ENCODE peak calls at places on chromosomes 6 and 20, in five cellular contexts. One of them, this sample, is unnamed. For H3K4me1 and H3K9me3, the result is how much of the 10 kb centered on the place peaks cover.

GRCh38 chr20:23142162-23143050 is 56.3 kb upstream of the CD93 start:
- DNase-seq in uterus: no peak
- DNase-seq in right lobe of liver: no peak
- DNase-seq in A549: no peak
- DNase-seq in left lung: peak
- DNase-seq in this sample: no peak

GRCh38 chr6:168823397-168824020 is 382.5 kb downstream of the SMOC2 start:
- DNase-seq in right lobe of liver: no peak
- DNase-seq in uterus: no peak
- DNase-seq in A549: no peak
- DNase-seq in left lung: no peak
- DNase-seq in this sample: no peak

GRCh38 chr6:168061269-168062210 is 17.5 kb downstream of the FRMD1 start:
- DNase-seq in uterus: no peak
- DNase-seq in A549: no peak
- DNase-seq in left lung: no peak
- DNase-seq in right lobe of liver: no peak
- DNase-seq in this sample: no peak

GRCh38 chr6:135870722-135871121 is 19.2 kb downstream of the PDE7B start:
- DNase-seq in A549: no peak
- DNase-seq in uterus: no peak
- DNase-seq in left lung: no peak
- DNase-seq in right lobe of liver: no peak
- DNase-seq in this sample: no peak

GRCh38 chr6:33621396-33622388 is 570 bp downstream of the ITPR3 start:
- DNase-seq in left lung: peak
- DNase-seq in A549: no peak
- DNase-seq in right lobe of liver: no peak
- DNase-seq in uterus: peak
- DNase-seq in this sample: peak

GRCh38 chr6:45922728-45923351 is 92.8 kb downstream of the CLIC5 start:
- DNase-seq in right lobe of liver: peak
- DNase-seq in A549: peak
- DNase-seq in left lung: peak
- DNase-seq in uterus: peak
- DNase-seq in this sample: peak

GRCh38 chr20:56245761-56246160 is 2.8 kb upstream of the MC3R start:
- DNase-seq in A549: no peak
- DNase-seq in left lung: no peak
- DNase-seq in uterus: no peak
- DNase-seq in right lobe of liver: no peak
- DNase-seq in this sample: no peak

GRCh38 chr20:57573893-57574292 is 13.0 kb downstream of the PCK1 start:
- DNase-seq in uterus: no peak
- DNase-seq in A549: peak
- DNase-seq in left lung: no peak
- DNase-seq in right lobe of liver: no peak
- DNase-seq in this sample: no peak

GRCh38 chr6:32108094-32108627 is 977 bp downstream of the TNXB start:
- DNase-seq in left lung: no peak
- DNase-seq in right lobe of liver: no peak
- DNase-seq in uterus: peak
- DNase-seq in A549: no peak
- DNase-seq in this sample: no peak

GRCh38 chr6:22892452-22892851 is 323.1 kb downstream of the HDGFL1 start:
- DNase-seq in right lobe of liver: no peak
- DNase-seq in left lung: no peak
- DNase-seq in uterus: peak
- DNase-seq in A549: peak
- DNase-seq in this sample: no peak

GRCh38 chr20:2585811-2586210 is 49.4 kb downstream of the TMC2 start:
- DNase-seq in uterus: no peak
- DNase-seq in left lung: no peak
- DNase-seq in right lobe of liver: no peak
- DNase-seq in A549: no peak
- DNase-seq in this sample: no peak

GRCh38 chr6:165439928-165440554 is 130.6 kb upstream of the C6orf118 start:
- DNase-seq in left lung: no peak
- DNase-seq in uterus: no peak
- DNase-seq in A549: peak
- DNase-seq in right lobe of liver: no peak
- DNase-seq in this sample: no peak

GRCh38 chr20:825710-826421 is 7.6 kb upstream of the FAM110A start:
- DNase-seq in A549: no peak
- DNase-seq in uterus: no peak
- DNase-seq in right lobe of liver: no peak
- DNase-seq in left lung: no peak
- DNase-seq in this sample: no peak

GRCh38 chr6:148760568-148761531 is 14.0 kb downstream of the UST start:
- DNase-seq in uterus: peak
- DNase-seq in right lobe of liver: no peak
- DNase-seq in A549: no peak
- DNase-seq in left lung: peak
- DNase-seq in this sample: peak

GRCh38 chr6:29071831-29072723 is 15.0 kb downstream of the OR2B3 start:
- DNase-seq in left lung: no peak
- DNase-seq in A549: peak
- DNase-seq in right lobe of liver: peak
- DNase-seq in uterus: no peak
- DNase-seq in this sample: peak

GRCh38 chr20:61808497-61808896 is 257.2 kb downstream of the TAF4 start:
- DNase-seq in left lung: no peak
- DNase-seq in right lobe of liver: no peak
- DNase-seq in A549: no peak
- DNase-seq in uterus: no peak
- DNase-seq in this sample: peak

GRCh38 chr6:1390805-1391511 is 1.6 kb downstream of the FOXF2 start:
- DNase-seq in uterus: no peak
- DNase-seq in left lung: no peak
- DNase-seq in A549: no peak
- DNase-seq in right lobe of liver: no peak
- DNase-seq in this sample: no peak

GRCh38 chr6:165884813-165885765 is 222.0 kb upstream of the PDE10A start:
- DNase-seq in uterus: peak
- DNase-seq in right lobe of liver: peak
- DNase-seq in left lung: peak
- DNase-seq in A549: peak
- DNase-seq in this sample: no peak

GRCh38 chr6:131471331-131471730 is 101.7 kb upstream of the ARG1 start:
- DNase-seq in right lobe of liver: no peak
- DNase-seq in A549: no peak
- DNase-seq in uterus: no peak
- DNase-seq in left lung: no peak
- DNase-seq in this sample: no peak

GRCh38 chr6:34152806-34153565 is 7.1 kb upstream of the GRM4 start:
- DNase-seq in left lung: peak
- DNase-seq in uterus: no peak
- DNase-seq in A549: no peak
- DNase-seq in right lobe of liver: no peak
- DNase-seq in this sample: no peak

GRCh38 chr20:47558699-47559098 is 57.0 kb downstream of the NCOA3 start:
- DNase-seq in right lobe of liver: no peak
- DNase-seq in uterus: no peak
- DNase-seq in left lung: no peak
- DNase-seq in A549: no peak
- DNase-seq in this sample: no peak

GRCh38 chr6:158926429-158926828 is 73.6 kb downstream of the RSPH3 start:
- DNase-seq in A549: no peak
- DNase-seq in left lung: no peak
- DNase-seq in right lobe of liver: no peak
- DNase-seq in uterus: no peak
- DNase-seq in this sample: no peak

GRCh38 chr20:4978050-4978918 is 23.0 kb downstream of the SLC23A2 start:
- DNase-seq in right lobe of liver: peak
- DNase-seq in left lung: no peak
- DNase-seq in uterus: no peak
- DNase-seq in A549: no peak
- DNase-seq in this sample: no peak

GRCh38 chr6:119848706-119849105 is 499.1 kb upstream of the MAN1A1 start:
- DNase-seq in uterus: no peak
- DNase-seq in right lobe of liver: no peak
- DNase-seq in A549: no peak
- DNase-seq in left lung: no peak
- DNase-seq in this sample: no peak

GRCh38 chr6:82551831-82552230 is 188.2 kb downstream of the TPBG start:
- DNase-seq in A549: no peak
- DNase-seq in right lobe of liver: no peak
- DNase-seq in left lung: no peak
- DNase-seq in uterus: no peak
- DNase-seq in this sample: no peak

GRCh38 chr20:25273541-25274358 is 25.9 kb downstream of the PYGB start:
- DNase-seq in uterus: no peak
- DNase-seq in A549: no peak
- DNase-seq in left lung: peak
- DNase-seq in right lobe of liver: peak
- DNase-seq in this sample: no peak

GRCh38 chr20:25274481-25274880 is 26.6 kb downstream of the PYGB start:
- DNase-seq in left lung: peak
- DNase-seq in uterus: peak
- DNase-seq in right lobe of liver: peak
- DNase-seq in A549: no peak
- DNase-seq in this sample: peak

GRCh38 chr20:25276533-25277050 is 28.7 kb downstream of the PYGB start:
- DNase-seq in uterus: peak
- DNase-seq in right lobe of liver: peak
- DNase-seq in A549: no peak
- DNase-seq in left lung: peak
- DNase-seq in this sample: no peak

GRCh38 chr20:25275813-25276532 is 28.1 kb downstream of the PYGB start:
- DNase-seq in left lung: peak
- DNase-seq in A549: no peak
- DNase-seq in right lobe of liver: peak
- DNase-seq in uterus: peak
- DNase-seq in this sample: no peak

GRCh38 chr20:25274891-25275812 is 27.3 kb downstream of the PYGB start:
- DNase-seq in uterus: peak
- DNase-seq in left lung: peak
- DNase-seq in A549: no peak
- DNase-seq in right lobe of liver: peak
- DNase-seq in this sample: no peak
- TF ChIP-seq CTCF in uterus: no peak
- TF ChIP-seq CTCF in left lung: no peak
- TF ChIP-seq CTCF in A549: no peak
- TF ChIP-seq CTCF in right lobe of liver: no peak
- TF ChIP-seq CTCF in this sample: no peak

GRCh38 chr6:128598561-128598960 is 78.2 kb upstream of the PTPRK start:
- DNase-seq in left lung: no peak
- DNase-seq in right lobe of liver: no peak
- DNase-seq in A549: no peak
- DNase-seq in uterus: no peak
- DNase-seq in this sample: no peak

GRCh38 chr6:128600397-128600951 is 80.1 kb upstream of the PTPRK start:
- DNase-seq in A549: peak
- DNase-seq in uterus: no peak
- DNase-seq in right lobe of liver: no peak
- DNase-seq in left lung: no peak
- DNase-seq in this sample: no peak

GRCh38 chr6:128597956-128598355 is 77.6 kb upstream of the PTPRK start:
- DNase-seq in A549: no peak
- DNase-seq in right lobe of liver: no peak
- DNase-seq in uterus: no peak
- DNase-seq in left lung: no peak
- DNase-seq in this sample: no peak

GRCh38 chr6:128601060-128601459 is 80.7 kb upstream of the PTPRK start:
- DNase-seq in right lobe of liver: no peak
- DNase-seq in left lung: no peak
- DNase-seq in A549: no peak
- DNase-seq in uterus: no peak
- DNase-seq in this sample: no peak

DNA sequence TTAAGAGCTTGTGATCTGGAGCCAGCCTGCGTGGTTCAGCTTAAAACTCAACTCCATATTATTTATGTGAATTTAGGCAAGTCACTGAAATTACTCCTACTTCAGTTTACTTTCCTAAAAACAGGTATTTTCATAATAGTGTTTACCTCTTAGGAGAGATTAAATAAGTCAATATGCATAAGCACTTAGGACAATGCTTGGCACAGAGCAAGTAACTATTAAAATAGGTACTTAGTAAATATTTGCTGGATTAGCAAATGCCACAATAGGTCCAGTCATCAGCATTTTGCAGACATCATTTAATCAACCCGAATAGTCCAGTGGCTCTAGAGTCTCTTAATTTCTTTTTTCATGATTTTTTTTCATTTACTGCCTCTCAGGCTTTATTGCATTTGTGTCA is 78.6 kb upstream of the PTPRK start:
- DNase-seq in right lobe of liver: no peak
- DNase-seq in uterus: no peak
- DNase-seq in A549: no peak
- DNase-seq in left lung: no peak
- DNase-seq in this sample: no peak
- H3K4me1 ChIP-seq in right lobe of liver: under half
- H3K4me1 ChIP-seq in uterus: under half
- H3K4me1 ChIP-seq in A549: under half
- H3K4me1 ChIP-seq in left lung: under half
- H3K4me1 ChIP-seq in this sample: under half

DNA sequence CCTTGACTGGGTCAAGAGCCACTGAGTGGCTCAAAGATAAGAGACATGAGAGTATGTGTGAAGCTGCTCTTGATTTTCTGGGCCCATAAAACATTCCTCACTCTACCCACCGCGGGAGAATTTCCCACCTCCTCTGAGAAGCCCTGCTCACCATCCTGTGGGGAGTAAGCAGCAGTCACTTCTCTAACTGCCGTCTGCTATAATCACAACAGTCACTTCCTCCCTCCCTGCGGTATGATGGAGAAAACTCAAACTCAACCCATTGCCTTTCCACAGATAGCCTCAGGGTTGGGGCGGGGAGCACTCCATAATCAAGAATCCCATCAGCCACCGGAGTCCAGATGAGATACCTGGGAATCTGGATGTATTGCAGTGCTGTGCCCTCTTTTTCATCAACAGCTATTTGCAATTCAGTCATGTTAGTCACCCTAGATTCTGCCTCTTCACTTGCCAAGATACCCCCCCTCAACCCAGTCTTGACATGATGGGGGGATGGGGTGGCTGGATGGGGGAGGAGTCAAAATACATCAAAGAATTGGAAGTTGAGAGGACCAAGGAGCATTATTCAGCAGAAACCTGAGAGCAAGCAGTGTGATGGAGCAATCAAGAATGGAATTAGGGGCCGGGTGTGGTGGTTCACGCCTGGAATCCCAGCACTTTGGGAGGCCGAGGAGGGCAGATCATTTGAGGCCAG is 5.1 kb downstream of the MOCS1 start:
- DNase-seq in uterus: no peak
- DNase-seq in left lung: no peak
- DNase-seq in right lobe of liver: no peak
- DNase-seq in A549: no peak
- DNase-seq in this sample: no peak
- H3K9me3 ChIP-seq in uterus: under half
- H3K9me3 ChIP-seq in left lung: under half
- H3K9me3 ChIP-seq in right lobe of liver: under half
- H3K9me3 ChIP-seq in A549: under half
- H3K9me3 ChIP-seq in this sample: under half

DNA sequence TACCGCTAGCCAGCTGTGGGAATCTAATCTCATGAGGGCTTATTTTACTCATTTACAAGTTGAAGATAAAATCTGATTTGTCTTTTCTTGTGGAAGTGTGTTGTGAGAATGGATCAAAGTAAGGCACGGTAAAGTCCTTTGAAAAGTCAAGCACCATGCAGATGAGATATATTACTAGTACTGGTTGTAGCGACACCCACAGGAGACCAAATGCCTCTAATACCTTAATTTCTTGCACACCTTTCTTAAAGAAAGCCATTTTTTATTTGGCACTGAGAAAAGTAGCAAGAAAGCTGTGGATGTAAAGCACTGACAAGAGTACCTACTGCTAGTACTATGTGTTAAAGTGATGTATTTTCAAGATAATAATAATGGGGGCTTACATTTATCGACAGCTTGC is 191.0 kb upstream of the MMS22L start:
- DNase-seq in left lung: no peak
- DNase-seq in uterus: no peak
- DNase-seq in right lobe of liver: no peak
- DNase-seq in A549: no peak
- DNase-seq in this sample: no peak
- TF ChIP-seq CTCF in left lung: no peak
- TF ChIP-seq CTCF in uterus: no peak
- TF ChIP-seq CTCF in right lobe of liver: no peak
- TF ChIP-seq CTCF in A549: no peak
- TF ChIP-seq CTCF in this sample: no peak